ENCODE peak calls at places on chromosome 11, in six cellular contexts. One of them, this sample, is unnamed.

GRCh38 chr11:121321614-121322243 is 29.2 kb downstream of the SC5D start:
- DNase-seq in effector CD4-positive, alpha-beta T cell: no peak
- DNase-seq in substantia nigra: peak; percentile 72
- DNase-seq in stimulated activated CD8-positive, alpha-beta memory T cell treated with anti-CD3 and anti-CD28 coated beads, Interleukin-4, amount 100 ng/mL, for 1 hour: no peak
- DNase-seq in non-pigmented ciliary epithelial cell: no peak
- DNase-seq in pons: peak; percentile 93
- DNase-seq in this sample: no peak

GRCh38 chr11:116219171-116219635 is 553.6 kb downstream of the BUD13 start:
- DNase-seq in effector CD4-positive, alpha-beta T cell: no peak
- DNase-seq in substantia nigra: no peak
- DNase-seq in stimulated activated CD8-positive, alpha-beta memory T cell treated with anti-CD3 and anti-CD28 coated beads, Interleukin-4, amount 100 ng/mL, for 1 hour: no peak
- DNase-seq in non-pigmented ciliary epithelial cell: no peak
- DNase-seq in pons: no peak
- DNase-seq in this sample: no peak

GRCh38 chr11:73288873-73289707 is 17.0 kb downstream of the P2RY6 start:
- DNase-seq in effector CD4-positive, alpha-beta T cell: no peak
- DNase-seq in substantia nigra: peak; percentile 68
- DNase-seq in stimulated activated CD8-positive, alpha-beta memory T cell treated with anti-CD3 and anti-CD28 coated beads, Interleukin-4, amount 100 ng/mL, for 1 hour: no peak
- DNase-seq in non-pigmented ciliary epithelial cell: no peak
- DNase-seq in pons: peak; percentile 71
- DNase-seq in this sample: no peak

GRCh38 chr11:76695767-76696166 is 25.2 kb upstream of the LRRC32 start:
- DNase-seq in effector CD4-positive, alpha-beta T cell: no peak
- DNase-seq in substantia nigra: no peak
- DNase-seq in stimulated activated CD8-positive, alpha-beta memory T cell treated with anti-CD3 and anti-CD28 coated beads, Interleukin-4, amount 100 ng/mL, for 1 hour: no peak
- DNase-seq in non-pigmented ciliary epithelial cell: no peak
- DNase-seq in pons: no peak
- DNase-seq in this sample: no peak

GRCh38 chr11:78080818-78081495 is 1.3 kb upstream of the NDUFC2 start:
- DNase-seq in effector CD4-positive, alpha-beta T cell: no peak
- DNase-seq in substantia nigra: no peak
- DNase-seq in stimulated activated CD8-positive, alpha-beta memory T cell treated with anti-CD3 and anti-CD28 coated beads, Interleukin-4, amount 100 ng/mL, for 1 hour: no peak
- DNase-seq in non-pigmented ciliary epithelial cell: peak; percentile 54
- DNase-seq in pons: no peak
- DNase-seq in this sample: no peak

GRCh38 chr11:77518471-77518870 is 44.6 kb upstream of the PAK1 start:
- DNase-seq in effector CD4-positive, alpha-beta T cell: no peak
- DNase-seq in substantia nigra: no peak
- DNase-seq in stimulated activated CD8-positive, alpha-beta memory T cell treated with anti-CD3 and anti-CD28 coated beads, Interleukin-4, amount 100 ng/mL, for 1 hour: no peak
- DNase-seq in non-pigmented ciliary epithelial cell: no peak
- DNase-seq in pons: no peak
- DNase-seq in this sample: no peak

GRCh38 chr11:64247729-64248531 is 1.2 kb upstream of the PPP1R14B start:
- DNase-seq in effector CD4-positive, alpha-beta T cell: no peak
- DNase-seq in substantia nigra: no peak
- DNase-seq in stimulated activated CD8-positive, alpha-beta memory T cell treated with anti-CD3 and anti-CD28 coated beads, Interleukin-4, amount 100 ng/mL, for 1 hour: no peak
- DNase-seq in non-pigmented ciliary epithelial cell: no peak
- DNase-seq in pons: no peak
- DNase-seq in this sample: no peak

GRCh38 chr11:108135845-108136599 is 14.7 kb downstream of the ACAT1 start:
- DNase-seq in effector CD4-positive, alpha-beta T cell: no peak
- DNase-seq in substantia nigra: no peak
- DNase-seq in stimulated activated CD8-positive, alpha-beta memory T cell treated with anti-CD3 and anti-CD28 coated beads, Interleukin-4, amount 100 ng/mL, for 1 hour: no peak
- DNase-seq in non-pigmented ciliary epithelial cell: no peak
- DNase-seq in pons: no peak
- DNase-seq in this sample: no peak

GRCh38 chr11:72326151-72326842 is 82.3 kb upstream of the PHOX2A start:
- DNase-seq in effector CD4-positive, alpha-beta T cell: no peak
- DNase-seq in substantia nigra: no peak
- DNase-seq in stimulated activated CD8-positive, alpha-beta memory T cell treated with anti-CD3 and anti-CD28 coated beads, Interleukin-4, amount 100 ng/mL, for 1 hour: no peak
- DNase-seq in non-pigmented ciliary epithelial cell: peak; percentile 48
- DNase-seq in pons: no peak
- DNase-seq in this sample: peak; percentile 9

GRCh38 chr11:130902380-130902779 is 13.9 kb downstream of the SNX19 start:
- DNase-seq in effector CD4-positive, alpha-beta T cell: no peak
- DNase-seq in substantia nigra: no peak
- DNase-seq in stimulated activated CD8-positive, alpha-beta memory T cell treated with anti-CD3 and anti-CD28 coated beads, Interleukin-4, amount 100 ng/mL, for 1 hour: no peak
- DNase-seq in non-pigmented ciliary epithelial cell: no peak
- DNase-seq in pons: no peak
- DNase-seq in this sample: no peak

GRCh38 chr11:70109006-70109405 is 30.9 kb downstream of the ANO1 start:
- DNase-seq in effector CD4-positive, alpha-beta T cell: no peak
- DNase-seq in substantia nigra: no peak
- DNase-seq in stimulated activated CD8-positive, alpha-beta memory T cell treated with anti-CD3 and anti-CD28 coated beads, Interleukin-4, amount 100 ng/mL, for 1 hour: no peak
- DNase-seq in non-pigmented ciliary epithelial cell: no peak
- DNase-seq in pons: no peak
- DNase-seq in this sample: no peak

GRCh38 chr11:102047305-102047924 is at the start of gene CFAP300:
- DNase-seq in effector CD4-positive, alpha-beta T cell: no peak
- DNase-seq in substantia nigra: peak; percentile 61
- DNase-seq in stimulated activated CD8-positive, alpha-beta memory T cell treated with anti-CD3 and anti-CD28 coated beads, Interleukin-4, amount 100 ng/mL, for 1 hour: no peak
- DNase-seq in non-pigmented ciliary epithelial cell: peak; percentile 5
- DNase-seq in pons: peak; percentile 9
- DNase-seq in this sample: no peak

GRCh38 chr11:134150195-134150903 is 73.4 kb downstream of the NCAPD3 start:
- DNase-seq in effector CD4-positive, alpha-beta T cell: no peak
- DNase-seq in substantia nigra: peak; percentile 50
- DNase-seq in stimulated activated CD8-positive, alpha-beta memory T cell treated with anti-CD3 and anti-CD28 coated beads, Interleukin-4, amount 100 ng/mL, for 1 hour: no peak
- DNase-seq in non-pigmented ciliary epithelial cell: no peak
- DNase-seq in pons: peak; percentile 60
- DNase-seq in this sample: no peak

GRCh38 chr11:2265396-2265795 is 5.0 kb downstream of the ASCL2 start:
- DNase-seq in effector CD4-positive, alpha-beta T cell: no peak
- DNase-seq in substantia nigra: no peak
- DNase-seq in stimulated activated CD8-positive, alpha-beta memory T cell treated with anti-CD3 and anti-CD28 coated beads, Interleukin-4, amount 100 ng/mL, for 1 hour: no peak
- DNase-seq in non-pigmented ciliary epithelial cell: no peak
- DNase-seq in pons: peak; percentile 77
- DNase-seq in this sample: no peak

GRCh38 chr11:95076416-95076815 is 9.7 kb downstream of the SRSF8 start:
- DNase-seq in effector CD4-positive, alpha-beta T cell: no peak
- DNase-seq in substantia nigra: no peak
- DNase-seq in stimulated activated CD8-positive, alpha-beta memory T cell treated with anti-CD3 and anti-CD28 coated beads, Interleukin-4, amount 100 ng/mL, for 1 hour: no peak
- DNase-seq in non-pigmented ciliary epithelial cell: peak; percentile 70
- DNase-seq in pons: no peak
- DNase-seq in this sample: no peak

GRCh38 chr11:78851883-78852586 is 277.4 kb upstream of the NARS2 start:
- DNase-seq in effector CD4-positive, alpha-beta T cell: no peak
- DNase-seq in substantia nigra: no peak
- DNase-seq in stimulated activated CD8-positive, alpha-beta memory T cell treated with anti-CD3 and anti-CD28 coated beads, Interleukin-4, amount 100 ng/mL, for 1 hour: no peak
- DNase-seq in non-pigmented ciliary epithelial cell: no peak
- DNase-seq in pons: no peak
- DNase-seq in this sample: no peak

GRCh38 chr11:44957051-44957515 is 6.4 kb upstream of the TP53I11 start:
- DNase-seq in effector CD4-positive, alpha-beta T cell: no peak
- DNase-seq in substantia nigra: no peak
- DNase-seq in stimulated activated CD8-positive, alpha-beta memory T cell treated with anti-CD3 and anti-CD28 coated beads, Interleukin-4, amount 100 ng/mL, for 1 hour: no peak
- DNase-seq in non-pigmented ciliary epithelial cell: no peak
- DNase-seq in pons: no peak
- DNase-seq in this sample: no peak

GRCh38 chr11:4086584-4087353 is 7.8 kb upstream of the RRM1 start:
- DNase-seq in effector CD4-positive, alpha-beta T cell: no peak
- DNase-seq in substantia nigra: no peak
- DNase-seq in stimulated activated CD8-positive, alpha-beta memory T cell treated with anti-CD3 and anti-CD28 coated beads, Interleukin-4, amount 100 ng/mL, for 1 hour: no peak
- DNase-seq in non-pigmented ciliary epithelial cell: no peak
- DNase-seq in pons: no peak
- DNase-seq in this sample: no peak

GRCh38 chr11:118907051-118907748 is 18.5 kb downstream of the BCL9L start:
- DNase-seq in effector CD4-positive, alpha-beta T cell: peak; percentile 84
- DNase-seq in substantia nigra: peak; percentile 89
- DNase-seq in stimulated activated CD8-positive, alpha-beta memory T cell treated with anti-CD3 and anti-CD28 coated beads, Interleukin-4, amount 100 ng/mL, for 1 hour: peak; percentile 75
- DNase-seq in non-pigmented ciliary epithelial cell: no peak
- DNase-seq in pons: peak; percentile 84
- DNase-seq in this sample: no peak

GRCh38 chr11:132072044-132072879 is 701.8 kb downstream of the NTM start:
- DNase-seq in effector CD4-positive, alpha-beta T cell: no peak
- DNase-seq in substantia nigra: no peak
- DNase-seq in stimulated activated CD8-positive, alpha-beta memory T cell treated with anti-CD3 and anti-CD28 coated beads, Interleukin-4, amount 100 ng/mL, for 1 hour: no peak
- DNase-seq in non-pigmented ciliary epithelial cell: peak; percentile 99
- DNase-seq in pons: no peak
- DNase-seq in this sample: peak; percentile 88

GRCh38 chr11:112769170-112769569 is 192.1 kb upstream of the NCAM1 start:
- DNase-seq in effector CD4-positive, alpha-beta T cell: no peak
- DNase-seq in substantia nigra: peak; percentile 32
- DNase-seq in stimulated activated CD8-positive, alpha-beta memory T cell treated with anti-CD3 and anti-CD28 coated beads, Interleukin-4, amount 100 ng/mL, for 1 hour: no peak
- DNase-seq in non-pigmented ciliary epithelial cell: no peak
- DNase-seq in pons: no peak
- DNase-seq in this sample: no peak

This sample was measured in keratinocyte.